ENCODE peak calls at places on chromosomes 5 and 9, in four cellular contexts. N, K, E and G are unnamed samples.

GRCh38 chr5:220008-220407 is 1.9 kb downstream of the SDHA start:
- DNase-seq in N (no peak), K (no peak), E (no peak), G (no peak)

GRCh38 chr9:70222354-70222753 is 36.4 kb upstream of the SMC5 start:
- DNase-seq in N (no peak), K (no peak), E (no peak), G (no peak)

GRCh38 chr5:181271081-181271480 is 10.1 kb upstream of the TRIM52 start:
- DNase-seq in N (no peak), K (no peak), E (no peak), G (no peak)

GRCh38 chr5:134651531-134651930 is 2.9 kb downstream of the SEC24A start:
- DNase-seq in N (no peak), K (no peak), E (no peak), G (no peak)

GRCh38 chr9:96553070-96553469 is 66.6 kb downstream of the CDC14B start:
- DNase-seq in N (no peak), K (no peak), E (no peak), G (no peak)

GRCh38 chr5:177507596-177508216 is 1.9 kb downstream of the DOK3 start:
- DNase-seq in N (no peak), K (no peak), E (no peak), G (peak; percentile 66)

GRCh38 chr5:172859966-172860365 is 25.9 kb downstream of the ERGIC1 start:
- DNase-seq in N (no peak), K (no peak), E (no peak), G (no peak)

GRCh38 chr5:80406980-80407734 is 707 bp upstream of the ZFYVE16 start:
- DNase-seq in N (peak; percentile 71), K (no peak), E (no peak), G (peak; percentile 76)

GRCh38 chr5:108238936-108239887 is 142.7 kb downstream of the FBXL17 start:
- DNase-seq in N (no peak), K (peak; percentile 54), E (peak; percentile 61), G (no peak)

GRCh38 chr5:172795401-172795977 is 24.5 kb upstream of the DUSP1 start:
- DNase-seq in N (peak; percentile 83), K (peak; percentile 97), E (no peak), G (peak; percentile 96)

GRCh38 chr9:5552301-5552700 is 42.0 kb downstream of the PDCD1LG2 start:
- DNase-seq in N (no peak), K (no peak), E (no peak), G (no peak)

GRCh38 chr9:136832581-136832980 is 9.7 kb upstream of the AJM1 start:
- DNase-seq in N (no peak), K (peak; percentile 49), E (no peak), G (no peak)

GRCh38 chr9:110828148-110828730 is 159.6 kb downstream of the MUSK start:
- DNase-seq in N (no peak), K (no peak), E (no peak), G (no peak)

GRCh38 chr5:38148021-38148625 is 110.2 kb upstream of the EGFLAM start:
- DNase-seq in N (no peak), K (no peak), E (no peak), G (no peak)

GRCh38 chr9:114238919-114239879 is 83.7 kb upstream of the ORM1 start:
- DNase-seq in N (no peak), K (peak; percentile 84), E (peak; percentile 43), G (no peak)

GRCh38 chr9:134391319-134392231 is 65.3 kb downstream of the RXRA start:
- DNase-seq in N (no peak), K (no peak), E (no peak), G (no peak)

GRCh38 chr9:101235105-101235866 is 149.5 kb downstream of the BAAT start:
- DNase-seq in N (no peak), K (no peak), E (no peak), G (no peak)

GRCh38 chr5:55551298-55551846 is 16.6 kb upstream of the PLPP1 start:
- DNase-seq in N (no peak), K (no peak), E (no peak), G (no peak)

GRCh38 chr5:94750681-94751080 is 132.2 kb downstream of the SLF1 start:
- DNase-seq in N (no peak), K (no peak), E (no peak), G (no peak)

GRCh38 chr9:32456564-32456963 is 69.4 kb downstream of the RIGI start:
- DNase-seq in N (no peak), K (no peak), E (no peak), G (no peak)

GRCh38 chr9:37215456-37216229 is 95.3 kb downstream of the ZCCHC7 start:
- DNase-seq in N (no peak), K (no peak), E (no peak), G (no peak)

GRCh38 chr5:113922343-113922742 is 408.8 kb downstream of the YTHDC2 start:
- DNase-seq in N (no peak), K (no peak), E (no peak), G (no peak)

GRCh38 chr5:75952963-75953362 is 130.2 kb upstream of the SV2C start:
- DNase-seq in N (no peak), K (no peak), E (no peak), G (no peak)

GRCh38 chr5:137743031-137743640 is 7.2 kb upstream of the KLHL3 start:
- DNase-seq in N (no peak), K (no peak), E (peak; percentile 71), G (no peak)

GRCh38 chr9:120710110-120710981 is 3.9 kb downstream of the MEGF9 start:
- DNase-seq in N (no peak), K (no peak), E (no peak), G (no peak)

GRCh38 chr9:126376311-126376902 is 49.8 kb downstream of the MVB12B start:
- DNase-seq in N (no peak), K (no peak), E (no peak), G (no peak)

GRCh38 chr9:109107402-109108240 is 12.1 kb downstream of the TMEM245 start:
- DNase-seq in N (no peak), K (no peak), E (no peak), G (no peak)

GRCh38 chr9:94882953-94883641 is 156.6 kb downstream of the AOPEP start:
- DNase-seq in N (no peak), K (no peak), E (no peak), G (no peak)

GRCh38 chr9:13116292-13116691 is 163.2 kb downstream of the MPDZ start:
- DNase-seq in N (no peak), K (no peak), E (no peak), G (no peak)

GRCh38 chr5:111401906-111402305 is 110.4 kb downstream of the STARD4 start:
- DNase-seq in N (no peak), K (no peak), E (no peak), G (no peak)

GRCh38 chr5:73818357-73818756 is 192.4 kb downstream of the ARHGEF28 start:
- DNase-seq in N (no peak), K (no peak), E (no peak), G (no peak)

GRCh38 chr5:73814234-73814846 is 188.3 kb downstream of the ARHGEF28 start:
- DNase-seq in N (no peak), K (no peak), E (no peak), G (no peak)

GRCh38 chr5:73812962-73813588 is 187.1 kb downstream of the ARHGEF28 start:
- DNase-seq in N (no peak), K (peak; percentile 80), E (no peak), G (no peak)

GRCh38 chr5:73816656-73817420 is 190.8 kb downstream of the ARHGEF28 start:
- DNase-seq in N (no peak), K (no peak), E (no peak), G (no peak)

DNA sequence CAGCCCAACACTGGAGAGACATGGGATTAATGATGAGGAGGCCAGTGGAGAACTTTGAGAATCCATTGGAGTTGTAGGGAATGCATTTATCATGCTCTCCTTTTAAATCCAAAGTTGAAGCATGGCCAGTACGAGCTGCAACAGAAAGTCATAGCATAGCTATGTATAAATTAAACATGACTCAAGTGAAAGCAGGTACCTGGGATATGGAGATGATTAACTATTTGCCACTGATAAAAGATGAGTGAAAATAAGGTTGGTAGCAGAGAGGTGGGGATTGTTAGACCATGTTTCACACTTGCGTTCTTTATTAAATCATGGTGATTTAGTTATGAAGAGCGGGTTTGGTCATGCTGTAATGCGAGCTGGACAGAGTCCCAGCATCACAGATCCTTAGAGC is 189.6 kb downstream of the ARHGEF28 start:
- DNase-seq in N (no peak), K (no peak), E (no peak), G (no peak)
- H3K4me1 ChIP-seq in N (no peaks in the 10 kb centered on the region), K (peaks cover 20% of the 10 kb centered on the region), E (peaks cover 3% of the 10 kb centered on the region), G (peaks cover 7% of the 10 kb centered on the region)

GRCh38 chr9:123011380-123011779 is 22.1 kb upstream of the GPR21 start:
- DNase-seq in N (no peak), K (no peak), E (no peak), G (no peak)
- H3K27ac ChIP-seq in N (peak overlapping the region; percentile 67), K (no peak overlapping the region), E (no peak overlapping the region), G (no peak overlapping the region)

GRCh38 chr5:39502704-39503103 is 77.9 kb upstream of the DAB2 start:
- DNase-seq in N (no peak), K (no peak), E (no peak), G (no peak)
- H3K4me1 ChIP-seq in N (peaks cover 11% of the 10 kb centered on the region), K (peaks cover 13% of the 10 kb centered on the region), E (no peaks in the 10 kb centered on the region), G (peaks cover 3% of the 10 kb centered on the region)

DNA sequence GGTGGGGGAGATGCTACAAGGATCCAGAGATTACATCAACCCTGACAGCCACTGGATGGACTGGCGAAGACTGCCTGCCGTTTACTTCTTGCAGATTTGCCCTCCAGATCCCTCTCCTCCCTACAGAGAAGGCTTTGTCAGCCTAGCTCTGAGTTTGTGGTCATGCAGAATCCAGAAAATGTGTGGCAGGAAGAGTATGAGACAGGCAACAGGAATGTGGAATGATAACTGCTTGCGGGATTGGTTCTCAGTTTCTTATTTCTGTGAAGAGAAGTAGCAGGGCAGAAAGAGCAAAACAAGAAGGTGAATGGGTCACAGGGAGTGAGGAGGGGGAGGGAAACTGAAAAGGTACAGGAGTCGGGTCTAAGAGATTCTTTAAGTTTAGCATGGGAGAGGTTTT is 129.6 kb downstream of the TLE1 start:
- DNase-seq in N (no peak), K (no peak), E (no peak), G (no peak)
- H3K27ac ChIP-seq in N (no peak overlapping the region), K (no peak overlapping the region), E (no peak overlapping the region), G (no peak overlapping the region)

GRCh38 chr9:22238809-22239684 is 207.6 kb upstream of the DMRTA1 start:
- DNase-seq in N (no peak), K (no peak), E (no peak), G (no peak)
- H3K4me1 ChIP-seq in N (no peaks in the 10 kb centered on the region), K (no peaks in the 10 kb centered on the region), E (no peaks in the 10 kb centered on the region), G (no peaks in the 10 kb centered on the region)

DNA sequence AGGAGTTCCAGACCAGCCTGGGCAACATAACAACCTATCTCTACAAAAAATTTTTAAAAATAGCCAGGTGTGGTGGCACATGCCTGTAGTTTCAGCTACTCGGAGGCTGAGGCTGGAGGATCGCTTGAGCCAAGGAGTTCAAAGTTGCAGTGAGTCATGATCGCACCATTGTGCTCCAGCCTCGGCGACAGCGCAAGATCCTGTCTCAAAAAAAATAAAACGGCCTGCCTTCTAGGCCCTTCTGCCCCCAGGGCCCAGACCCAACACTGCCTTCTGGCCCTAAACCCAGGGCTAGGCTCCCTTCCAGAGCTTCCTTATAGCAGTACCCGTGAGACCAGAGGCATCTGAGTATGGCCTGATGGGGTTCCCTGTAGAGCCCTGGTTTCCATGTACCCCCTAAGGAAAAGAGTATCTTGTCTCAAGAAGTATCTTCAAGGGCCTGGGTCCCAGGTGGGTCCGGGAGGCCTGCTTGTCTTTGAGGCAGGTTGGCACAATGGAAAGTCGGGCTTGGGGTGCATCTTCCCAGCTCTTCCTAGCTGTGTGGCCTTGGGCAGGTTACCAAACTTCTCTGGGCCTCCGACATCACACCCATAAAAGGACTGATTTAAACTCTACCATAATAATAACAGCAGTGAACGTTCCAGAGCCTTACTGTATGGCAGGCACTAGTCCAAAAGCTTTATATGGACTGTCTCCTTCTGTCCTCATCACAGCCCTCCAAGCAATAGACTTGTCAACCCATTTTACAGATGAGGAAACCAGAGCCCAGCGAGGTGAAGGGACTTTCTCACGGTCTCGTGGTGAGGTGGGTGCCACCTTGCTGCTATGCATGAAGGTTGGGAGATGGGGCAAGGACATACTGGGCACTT is 9.7 kb downstream of the LRRC8A start:
- DNase-seq in N (no peak), K (no peak), E (no peak), G (no peak)
- H3K27ac ChIP-seq in N (peak overlapping the region; percentile 84), K (peak overlapping the region; percentile 57), E (no peak overlapping the region), G (no peak overlapping the region)